ENCODE peak calls at places on chromosomes 6 and 20, in six cellular contexts. A is RKO, L is cerebellar cortex, Z is mucosa of gallbladder, Y is AG08396, K is GM12891. P is an unnamed sample.

GRCh38 chr6:145214570-145214969 is 520.8 kb downstream of the EPM2A start:
- DNase-seq in L (peak), Z (no peak), A (peak), K (no peak), Y (no peak), P (no peak)

GRCh38 chr6:163494279-163494727 is 79.8 kb downstream of the QKI start:
- DNase-seq in A (no peak), L (no peak), Y (no peak), K (no peak), Z (no peak), P (no peak)

GRCh38 chr6:110567957-110568696 is 91.7 kb upstream of the SLC22A16 start:
- DNase-seq in L (no peak), Y (no peak), K (no peak), A (no peak), Z (no peak), P (no peak)

GRCh38 chr6:68126089-68126749 is 508.9 kb upstream of the ADGRB3 start:
- DNase-seq in Y (no peak), L (no peak), A (peak), Z (no peak), K (peak), P (no peak)

GRCh38 chr20:49437057-49437456 is 45.4 kb downstream of the KCNB1 start:
- DNase-seq in Z (no peak), L (no peak), Y (no peak), K (no peak), A (no peak), P (no peak)

GRCh38 chr20:53981752-53982437 is 88.5 kb downstream of the BCAS1 start:
- DNase-seq in Z (no peak), L (no peak), K (no peak), Y (no peak), A (peak), P (no peak)

GRCh38 chr20:49184691-49185070 is 3.5 kb downstream of the STAU1 start:
- DNase-seq in Z (no peak), A (no peak), K (no peak), Y (no peak), L (no peak), P (no peak)

GRCh38 chr6:169038691-169039090 is 215.0 kb downstream of the THBS2 start:
- DNase-seq in Z (no peak), A (no peak), K (no peak), L (no peak), Y (no peak), P (no peak)

GRCh38 chr6:112027942-112028674 is 25.8 kb upstream of the CCN6 start:
- DNase-seq in L (no peak), K (no peak), A (no peak), Z (no peak), Y (no peak), P (no peak)

GRCh38 chr6:56802570-56802969 is 152.3 kb upstream of the BEND6 start:
- DNase-seq in Z (no peak), Y (no peak), L (no peak), A (no peak), K (no peak), P (no peak)

GRCh38 chr6:134002821-134003220 is 49.6 kb downstream of the SLC2A12 start:
- DNase-seq in A (no peak), K (no peak), L (no peak), Z (no peak), Y (no peak), P (no peak)

GRCh38 chr6:169086020-169086419 is 167.6 kb downstream of the THBS2 start:
- DNase-seq in A (no peak), L (no peak), Y (no peak), K (no peak), Z (no peak), P (no peak)

GRCh38 chr6:135702955-135703499 is 148.5 kb upstream of the PDE7B start:
- DNase-seq in Y (no peak), L (no peak), K (no peak), A (no peak), Z (no peak), P (no peak)

GRCh38 chr6:107353773-107354382 is 105.5 kb downstream of the PDSS2 start:
- DNase-seq in L (peak), K (no peak), A (no peak), Y (no peak), Z (no peak), P (no peak)

GRCh38 chr20:12695937-12696336 is 312.8 kb upstream of the SPTLC3 start:
- DNase-seq in K (no peak), L (no peak), Z (no peak), A (no peak), Y (no peak), P (no peak)

GRCh38 chr20:47221036-47221625 is 135.4 kb downstream of the ZMYND8 start:
- DNase-seq in Y (no peak), Z (no peak), K (no peak), L (no peak), A (no peak), P (no peak)

GRCh38 chr6:4668271-4669179 is 107.7 kb upstream of the CDYL start:
- DNase-seq in A (no peak), Y (no peak), L (no peak), Z (no peak), K (no peak), P (no peak)